ENCODE peak calls at places on chromosomes 13 and 19, in eight cellular contexts. One of them, this sample, is unnamed.

GRCh38 chr13:41273806-41274441 is 10.5 kb upstream of the MTRF1 start:
- DNase-seq in heart right ventricle: no peak
- DNase-seq in effector CD8-positive, alpha-beta T cell: no peak
- DNase-seq in NCI-H2029 treated with DMSO at 0.1 percent for 48 hours: no peak
- DNase-seq in naive B cell: no peak
- DNase-seq in activated T-cell treated with anti-CD3 and anti-CD28 coated beads, Interleukin-2, amount 50 U/mL, for 72 hours: no peak
- DNase-seq in A172: no peak
- DNase-seq in activated naive CD4-positive, alpha-beta T cell: no peak
- DNase-seq in this sample: no peak

GRCh38 chr13:48563611-48564010 is 30.7 kb upstream of the RCBTB2 start:
- DNase-seq in A172: no peak
- DNase-seq in activated naive CD4-positive, alpha-beta T cell: no peak
- DNase-seq in naive B cell: no peak
- DNase-seq in activated T-cell treated with anti-CD3 and anti-CD28 coated beads, Interleukin-2, amount 50 U/mL, for 72 hours: no peak
- DNase-seq in NCI-H2029 treated with DMSO at 0.1 percent for 48 hours: no peak
- DNase-seq in heart right ventricle: no peak
- DNase-seq in effector CD8-positive, alpha-beta T cell: no peak
- DNase-seq in this sample: no peak

GRCh38 chr19:39384839-39385568 is 5.9 kb downstream of the PAF1 start:
- DNase-seq in activated naive CD4-positive, alpha-beta T cell: no peak
- DNase-seq in effector CD8-positive, alpha-beta T cell: no peak
- DNase-seq in NCI-H2029 treated with DMSO at 0.1 percent for 48 hours: no peak
- DNase-seq in activated T-cell treated with anti-CD3 and anti-CD28 coated beads, Interleukin-2, amount 50 U/mL, for 72 hours: no peak
- DNase-seq in naive B cell: no peak
- DNase-seq in A172: no peak
- DNase-seq in heart right ventricle: no peak
- DNase-seq in this sample: no peak

GRCh38 chr19:38234615-38235014 is 10.6 kb upstream of the DPF1 start:
- DNase-seq in activated T-cell treated with anti-CD3 and anti-CD28 coated beads, Interleukin-2, amount 50 U/mL, for 72 hours: no peak
- DNase-seq in A172: no peak
- DNase-seq in effector CD8-positive, alpha-beta T cell: no peak
- DNase-seq in NCI-H2029 treated with DMSO at 0.1 percent for 48 hours: no peak
- DNase-seq in activated naive CD4-positive, alpha-beta T cell: no peak
- DNase-seq in heart right ventricle: no peak
- DNase-seq in naive B cell: no peak
- DNase-seq in this sample: no peak

GRCh38 chr19:55096061-55096701 is 20.5 kb downstream of the EPS8L1 start:
- DNase-seq in heart right ventricle: no peak
- DNase-seq in activated naive CD4-positive, alpha-beta T cell: no peak
- DNase-seq in NCI-H2029 treated with DMSO at 0.1 percent for 48 hours: no peak
- DNase-seq in activated T-cell treated with anti-CD3 and anti-CD28 coated beads, Interleukin-2, amount 50 U/mL, for 72 hours: no peak
- DNase-seq in A172: no peak
- DNase-seq in effector CD8-positive, alpha-beta T cell: no peak
- DNase-seq in naive B cell: no peak
- DNase-seq in this sample: no peak

GRCh38 chr19:46609511-46610412 is 8.6 kb downstream of the CALM3 start:
- DNase-seq in heart right ventricle: no peak
- DNase-seq in activated naive CD4-positive, alpha-beta T cell: no peak
- DNase-seq in NCI-H2029 treated with DMSO at 0.1 percent for 48 hours: no peak
- DNase-seq in effector CD8-positive, alpha-beta T cell: no peak
- DNase-seq in A172: no peak
- DNase-seq in naive B cell: no peak
- DNase-seq in activated T-cell treated with anti-CD3 and anti-CD28 coated beads, Interleukin-2, amount 50 U/mL, for 72 hours: no peak
- DNase-seq in this sample: no peak

GRCh38 chr19:8575467-8575997 is 1.7 kb downstream of the MYO1F start:
- DNase-seq in NCI-H2029 treated with DMSO at 0.1 percent for 48 hours: no peak
- DNase-seq in heart right ventricle: no peak
- DNase-seq in activated naive CD4-positive, alpha-beta T cell: peak; percentile 16
- DNase-seq in effector CD8-positive, alpha-beta T cell: no peak
- DNase-seq in activated T-cell treated with anti-CD3 and anti-CD28 coated beads, Interleukin-2, amount 50 U/mL, for 72 hours: peak; percentile 44
- DNase-seq in A172: peak; percentile 76
- DNase-seq in naive B cell: no peak
- DNase-seq in this sample: no peak

GRCh38 chr19:46630806-46631205 is 5.2 kb downstream of the GNG8 start:
- DNase-seq in naive B cell: no peak
- DNase-seq in effector CD8-positive, alpha-beta T cell: no peak
- DNase-seq in activated naive CD4-positive, alpha-beta T cell: no peak
- DNase-seq in activated T-cell treated with anti-CD3 and anti-CD28 coated beads, Interleukin-2, amount 50 U/mL, for 72 hours: no peak
- DNase-seq in heart right ventricle: no peak
- DNase-seq in A172: no peak
- DNase-seq in NCI-H2029 treated with DMSO at 0.1 percent for 48 hours: no peak
- DNase-seq in this sample: no peak

GRCh38 chr19:48614436-48615144 is at the start of gene FAM83E:
- DNase-seq in activated naive CD4-positive, alpha-beta T cell: no peak
- DNase-seq in naive B cell: no peak
- DNase-seq in A172: no peak
- DNase-seq in heart right ventricle: no peak
- DNase-seq in NCI-H2029 treated with DMSO at 0.1 percent for 48 hours: no peak
- DNase-seq in effector CD8-positive, alpha-beta T cell: no peak
- DNase-seq in activated T-cell treated with anti-CD3 and anti-CD28 coated beads, Interleukin-2, amount 50 U/mL, for 72 hours: no peak
- DNase-seq in this sample: no peak

GRCh38 chr19:48835734-48836088 is 580 bp downstream of the HSD17B14 start:
- DNase-seq in activated naive CD4-positive, alpha-beta T cell: peak; percentile 96
- DNase-seq in NCI-H2029 treated with DMSO at 0.1 percent for 48 hours: peak; percentile 87
- DNase-seq in activated T-cell treated with anti-CD3 and anti-CD28 coated beads, Interleukin-2, amount 50 U/mL, for 72 hours: peak; percentile 96
- DNase-seq in naive B cell: peak; percentile 93
- DNase-seq in A172: peak; percentile 87
- DNase-seq in heart right ventricle: peak; percentile 93
- DNase-seq in effector CD8-positive, alpha-beta T cell: peak; percentile 85
- DNase-seq in this sample: peak; percentile 87

GRCh38 chr19:11195169-11195568 is 2.2 kb downstream of the KANK2 start:
- DNase-seq in naive B cell: no peak
- DNase-seq in effector CD8-positive, alpha-beta T cell: no peak
- DNase-seq in activated naive CD4-positive, alpha-beta T cell: no peak
- DNase-seq in A172: no peak
- DNase-seq in heart right ventricle: peak; percentile 52
- DNase-seq in activated T-cell treated with anti-CD3 and anti-CD28 coated beads, Interleukin-2, amount 50 U/mL, for 72 hours: no peak
- DNase-seq in NCI-H2029 treated with DMSO at 0.1 percent for 48 hours: no peak
- DNase-seq in this sample: no peak

GRCh38 chr19:30557212-30557611 is 185.0 kb downstream of the ZNF536 start:
- DNase-seq in effector CD8-positive, alpha-beta T cell: no peak
- DNase-seq in A172: no peak
- DNase-seq in activated naive CD4-positive, alpha-beta T cell: no peak
- DNase-seq in activated T-cell treated with anti-CD3 and anti-CD28 coated beads, Interleukin-2, amount 50 U/mL, for 72 hours: no peak
- DNase-seq in naive B cell: no peak
- DNase-seq in NCI-H2029 treated with DMSO at 0.1 percent for 48 hours: no peak
- DNase-seq in heart right ventricle: no peak
- DNase-seq in this sample: no peak

GRCh38 chr13:34675626-34676025 is 266.4 kb upstream of the NBEA start:
- DNase-seq in effector CD8-positive, alpha-beta T cell: no peak
- DNase-seq in heart right ventricle: no peak
- DNase-seq in activated naive CD4-positive, alpha-beta T cell: no peak
- DNase-seq in naive B cell: no peak
- DNase-seq in NCI-H2029 treated with DMSO at 0.1 percent for 48 hours: no peak
- DNase-seq in A172: peak; percentile 2
- DNase-seq in activated T-cell treated with anti-CD3 and anti-CD28 coated beads, Interleukin-2, amount 50 U/mL, for 72 hours: no peak
- DNase-seq in this sample: no peak

GRCh38 chr19:14056069-14056666 is 5.7 kb downstream of the PALM3 start:
- DNase-seq in A172: no peak
- DNase-seq in naive B cell: no peak
- DNase-seq in effector CD8-positive, alpha-beta T cell: no peak
- DNase-seq in NCI-H2029 treated with DMSO at 0.1 percent for 48 hours: no peak
- DNase-seq in activated naive CD4-positive, alpha-beta T cell: no peak
- DNase-seq in activated T-cell treated with anti-CD3 and anti-CD28 coated beads, Interleukin-2, amount 50 U/mL, for 72 hours: no peak
- DNase-seq in heart right ventricle: no peak
- DNase-seq in this sample: no peak

GRCh38 chr13:43368003-43368402 is 344.6 kb downstream of the DNAJC15 start:
- DNase-seq in naive B cell: no peak
- DNase-seq in activated naive CD4-positive, alpha-beta T cell: no peak
- DNase-seq in effector CD8-positive, alpha-beta T cell: no peak
- DNase-seq in heart right ventricle: no peak
- DNase-seq in activated T-cell treated with anti-CD3 and anti-CD28 coated beads, Interleukin-2, amount 50 U/mL, for 72 hours: no peak
- DNase-seq in A172: no peak
- DNase-seq in NCI-H2029 treated with DMSO at 0.1 percent for 48 hours: no peak
- DNase-seq in this sample: no peak

GRCh38 chr13:27933580-27934328 is 14.0 kb downstream of the PDX1 start:
- DNase-seq in activated T-cell treated with anti-CD3 and anti-CD28 coated beads, Interleukin-2, amount 50 U/mL, for 72 hours: no peak
- DNase-seq in effector CD8-positive, alpha-beta T cell: no peak
- DNase-seq in A172: no peak
- DNase-seq in NCI-H2029 treated with DMSO at 0.1 percent for 48 hours: no peak
- DNase-seq in naive B cell: no peak
- DNase-seq in heart right ventricle: no peak
- DNase-seq in activated naive CD4-positive, alpha-beta T cell: no peak
- DNase-seq in this sample: no peak

GRCh38 chr19:44608391-44608821 is 5.0 kb upstream of the IGSF23 start:
- DNase-seq in activated T-cell treated with anti-CD3 and anti-CD28 coated beads, Interleukin-2, amount 50 U/mL, for 72 hours: no peak
- DNase-seq in A172: no peak
- DNase-seq in NCI-H2029 treated with DMSO at 0.1 percent for 48 hours: peak; percentile 21
- DNase-seq in activated naive CD4-positive, alpha-beta T cell: no peak
- DNase-seq in heart right ventricle: no peak
- DNase-seq in effector CD8-positive, alpha-beta T cell: no peak
- DNase-seq in naive B cell: no peak
- DNase-seq in this sample: no peak